ENCODE peak calls at places on chromosomes 3 and 15, in four cellular contexts. I, F, C and D are unnamed samples.

GRCh38 chr3:133276594-133276993 is 123.3 kb upstream of the BFSP2 start:
- DNase-seq in I (no peak), F (no peak), C (no peak), D (no peak)

GRCh38 chr3:15831927-15832326 is 34.1 kb upstream of the ANKRD28 start:
- DNase-seq in I (no peak), F (no peak), C (no peak), D (no peak)

GRCh38 chr15:26179906-26180305 is 316.8 kb upstream of the ATP10A start:
- DNase-seq in I (no peak), F (peak), C (no peak), D (no peak)

GRCh38 chr3:161252143-161252542 is 31.0 kb downstream of the NMD3 start:
- DNase-seq in I (no peak), F (no peak), C (no peak), D (no peak)

GRCh38 chr15:99014803-99015676 is 7.4 kb upstream of the PGPEP1L start:
- DNase-seq in I (peak), F (peak), C (peak), D (peak)

GRCh38 chr15:58346361-58346760 is 85.4 kb upstream of the LIPC start:
- DNase-seq in I (no peak), F (no peak), C (no peak), D (no peak)

GRCh38 chr3:186932281-186933181 is 2.2 kb downstream of the ST6GAL1 start:
- DNase-seq in I (no peak), F (no peak), C (no peak), D (no peak)

GRCh38 chr15:76973362-76973743 is 21.6 kb upstream of the PSTPIP1 start:
- DNase-seq in I (peak), F (no peak), C (peak), D (peak)

GRCh38 chr3:14124223-14124614 is 451 bp downstream of the CHCHD4 start:
- DNase-seq in I (peak), F (peak), C (peak), D (no peak)

GRCh38 chr3:151568095-151568685 is 107.3 kb upstream of the IGSF10 start:
- DNase-seq in I (no peak), F (no peak), C (no peak), D (no peak)

GRCh38 chr3:142863010-142863787 is 25.7 kb downstream of the PCOLCE2 start:
- DNase-seq in I (no peak), F (no peak), C (no peak), D (no peak)

GRCh38 chr3:43690400-43691119 is at the start of gene ABHD5:
- DNase-seq in I (peak), F (peak), C (peak), D (peak)

DNA sequence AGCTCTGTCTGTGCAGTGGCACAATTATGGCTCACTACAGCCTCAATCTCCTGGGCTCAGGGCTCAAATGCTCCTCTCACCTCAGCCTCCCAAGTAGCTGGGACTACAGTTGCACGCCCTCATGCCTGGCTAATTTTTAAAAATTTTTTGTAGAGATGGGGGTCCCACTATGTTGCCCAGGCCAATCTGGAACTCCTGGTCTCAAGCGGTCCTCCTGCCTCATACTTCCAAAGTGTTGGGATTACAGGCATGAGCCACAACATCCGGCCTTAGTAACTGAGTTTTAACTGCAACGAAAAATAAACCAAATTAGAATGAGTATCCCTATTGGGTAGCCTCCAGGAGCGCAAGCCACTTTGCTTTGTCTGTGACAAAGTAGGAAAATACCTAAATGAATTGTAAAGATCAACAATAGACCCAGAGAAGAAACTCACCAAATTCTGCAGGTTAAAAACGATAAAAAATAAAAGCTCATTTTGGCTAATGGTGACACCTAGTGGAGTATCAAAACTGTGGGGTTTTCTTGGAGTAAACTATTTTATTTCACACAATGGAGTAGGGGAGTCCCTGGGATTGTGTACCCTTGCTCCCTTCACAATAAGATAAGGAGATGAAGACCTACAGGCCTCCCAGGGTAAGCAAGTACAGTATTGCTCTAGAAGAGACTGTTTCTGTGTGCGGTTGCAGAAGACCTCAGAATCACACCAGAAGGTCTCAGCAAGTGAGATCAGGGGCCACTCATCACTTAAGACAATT is 21.0 kb upstream of the CA12 start:
- DNase-seq in I (no peak), F (no peak), C (no peak), D (no peak)
- TF ChIP-seq CTCF in I (peak), F (peak), C (peak), D (peak)

DNA sequence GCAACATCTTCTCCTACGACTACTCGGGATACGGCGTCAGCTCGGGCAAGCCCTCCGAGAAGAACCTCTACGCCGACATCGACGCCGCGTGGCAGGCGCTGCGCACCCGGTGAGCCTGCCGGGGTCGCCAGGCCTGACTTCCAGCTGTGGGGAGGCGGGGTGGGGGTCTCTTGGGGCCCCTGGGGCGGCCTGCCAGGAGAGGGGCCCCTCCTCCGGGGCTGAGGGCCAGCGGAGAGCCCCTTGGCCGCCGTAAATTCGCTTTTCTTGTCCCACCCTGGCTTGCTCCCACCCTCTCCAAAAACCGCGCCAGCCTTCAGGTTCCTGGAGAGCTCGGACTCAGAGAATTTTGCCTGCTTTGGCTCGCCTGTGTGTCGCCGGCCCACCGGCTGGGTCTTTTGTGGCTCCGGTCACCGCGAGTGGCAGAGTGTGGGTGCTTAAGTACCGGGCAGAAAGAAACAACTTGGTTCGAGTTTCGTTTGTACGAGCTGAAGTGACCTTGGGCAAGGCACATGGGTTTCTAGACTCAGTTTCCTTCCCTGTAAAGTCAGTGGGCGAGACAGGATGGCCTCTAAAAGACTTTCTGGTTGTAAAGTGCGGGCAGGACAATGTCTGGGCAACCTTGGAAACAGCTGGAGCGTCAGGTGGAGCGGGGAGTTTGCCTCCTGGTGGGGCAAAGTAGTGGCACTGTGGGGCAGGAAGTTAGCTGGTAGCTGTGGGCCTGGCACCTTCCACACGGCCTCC is 971 bp downstream of the ABHD17C start:
- DNase-seq in I (peak), F (peak), C (no peak), D (no peak)
- TF ChIP-seq CTCF in I (no peak), F (peak), C (no peak), D (peak)

GRCh38 chr3:46448721-46449120 is 16.0 kb downstream of the LTF start:
- DNase-seq in I (no peak), F (no peak), C (no peak), D (no peak)

GRCh38 chr3:46453526-46454208 is 11.0 kb downstream of the LTF start:
- DNase-seq in I (no peak), F (no peak), C (no peak), D (no peak)

GRCh38 chr3:46454209-46454595 is 10.5 kb downstream of the LTF start:
- DNase-seq in I (no peak), F (no peak), C (no peak), D (no peak)

GRCh38 chr3:46447535-46447934 is 17.2 kb downstream of the LTF start:
- DNase-seq in I (no peak), F (no peak), C (no peak), D (no peak)

GRCh38 chr3:46449755-46450552 is 14.8 kb downstream of the LTF start:
- DNase-seq in I (no peak), F (no peak), C (no peak), D (no peak)
- TF ChIP-seq CTCF in I (peak), F (peak), C (peak), D (peak)

GRCh38 chr15:52220251-52220650 is 29.1 kb upstream of the GNB5 start:
- DNase-seq in I (no peak), F (no peak), C (no peak), D (no peak)

GRCh38 chr15:52220896-52221660 is 29.9 kb upstream of the GNB5 start:
- DNase-seq in I (no peak), F (no peak), C (no peak), D (no peak)

GRCh38 chr15:52214553-52214952 is 23.4 kb upstream of the GNB5 start:
- DNase-seq in I (no peak), F (no peak), C (no peak), D (no peak)

GRCh38 chr15:52218816-52219215 is 27.6 kb upstream of the GNB5 start:
- DNase-seq in I (no peak), F (no peak), C (no peak), D (no peak)

DNA sequence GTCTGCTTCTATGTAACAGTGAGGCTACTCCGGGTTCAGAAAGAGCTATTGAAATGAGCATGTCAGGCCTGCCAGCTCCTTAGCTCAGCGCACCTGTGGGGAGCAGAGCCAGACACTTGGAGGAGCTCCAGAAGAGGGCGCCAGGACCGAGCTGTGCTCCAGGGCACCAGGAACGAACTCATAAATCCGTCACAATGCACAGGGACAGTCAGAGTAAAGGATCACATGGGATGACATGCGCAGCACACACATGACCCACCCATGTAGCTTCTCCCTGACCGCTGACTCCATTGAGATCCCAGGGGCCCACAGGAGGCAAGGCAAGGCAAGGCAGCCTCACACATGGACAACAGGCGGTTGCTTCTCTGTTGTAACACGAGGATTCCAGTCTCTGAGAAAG is 26.0 kb upstream of the GNB5 start:
- DNase-seq in I (no peak), F (no peak), C (no peak), D (no peak)
- TF ChIP-seq CTCF in I (peak), F (no peak), C (no peak), D (no peak)

GRCh38 chr3:78870484-78870883 is 897.3 kb downstream of the ROBO1 start:
- DNase-seq in I (no peak), F (no peak), C (no peak), D (no peak)

GRCh38 chr3:78871048-78871447 is 896.8 kb downstream of the ROBO1 start:
- DNase-seq in I (no peak), F (no peak), C (no peak), D (no peak)

GRCh38 chr3:78873641-78874040 is 894.2 kb downstream of the ROBO1 start:
- DNase-seq in I (no peak), F (no peak), C (no peak), D (no peak)

GRCh38 chr3:78875431-78875830 is 892.4 kb downstream of the ROBO1 start:
- DNase-seq in I (no peak), F (no peak), C (no peak), D (no peak)

GRCh38 chr3:78872195-78872594 is 895.6 kb downstream of the ROBO1 start:
- DNase-seq in I (no peak), F (no peak), C (no peak), D (no peak)
- TF ChIP-seq CTCF in I (no peak), F (no peak), C (no peak), D (no peak)

GRCh38 chr3:63662500-63662899 is 10.0 kb downstream of the SNTN start:
- DNase-seq in I (no peak), F (no peak), C (no peak), D (no peak)
- TF ChIP-seq CTCF in I (no peak), F (no peak), C (no peak), D (no peak)

GRCh38 chr3:168095611-168096209 is at the start of gene GOLIM4:
- DNase-seq in I (peak), F (peak), C (peak), D (peak)
- TF ChIP-seq CTCF in I (no peak), F (peak), C (no peak), D (no peak)

GRCh38 chr15:60373745-60374144 is 24.0 kb downstream of the ANXA2 start:
- DNase-seq in I (no peak), F (no peak), C (no peak), D (no peak)

GRCh38 chr15:60372223-60372622 is 25.6 kb downstream of the ANXA2 start:
- DNase-seq in I (no peak), F (no peak), C (no peak), D (no peak)

GRCh38 chr15:60373327-60373726 is 24.5 kb downstream of the ANXA2 start:
- DNase-seq in I (no peak), F (no peak), C (no peak), D (no peak)

GRCh38 chr15:60374209-60374608 is 23.6 kb downstream of the ANXA2 start:
- DNase-seq in I (no peak), F (no peak), C (no peak), D (no peak)

DNA sequence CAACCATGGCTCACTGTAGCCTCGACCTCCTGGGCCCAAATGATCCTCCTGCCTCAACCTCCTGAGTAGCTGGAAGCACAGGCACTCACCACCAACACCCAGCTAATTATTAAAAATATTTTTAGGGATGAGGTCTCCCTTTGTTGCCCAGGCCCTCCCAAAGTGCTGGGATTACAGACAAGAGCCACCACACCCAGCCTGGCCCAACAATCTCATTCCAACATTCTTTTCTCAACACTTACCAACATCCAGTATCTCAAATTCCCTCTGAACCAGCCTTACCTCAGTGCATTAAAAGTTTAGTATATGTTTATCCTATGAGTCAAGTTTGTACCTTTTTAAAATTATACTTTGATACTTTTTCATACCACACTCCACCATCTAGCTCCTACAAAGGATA is 25.0 kb downstream of the ANXA2 start:
- DNase-seq in I (no peak), F (no peak), C (no peak), D (no peak)
- TF ChIP-seq CTCF in I (no peak), F (no peak), C (no peak), D (no peak)